ENCODE peak calls at places on chromosome 20, in four cellular contexts. J is GM12878, N is HepG2, O is GM23338. T is an unnamed sample.

GRCh38 chr20:50844430-50845100 is 49.7 kb downstream of the BCAS4 start:
- DNase-seq in J (peak), N (peak), O (no peak), T (no peak)

GRCh38 chr20:46308258-46309157 is at the start of gene CDH22:
- DNase-seq in J (no peak), N (peak), O (peak), T (peak)

GRCh38 chr20:9401381-9401780 is 113.0 kb upstream of the LAMP5 start:
- DNase-seq in J (no peak), N (no peak), O (no peak), T (no peak)

GRCh38 chr20:1775117-1775516 is 117.5 kb upstream of the SIRPG start:
- DNase-seq in J (no peak), N (no peak), O (no peak), T (no peak)

GRCh38 chr20:47534405-47534804 is 32.7 kb downstream of the NCOA3 start:
- DNase-seq in J (no peak), N (no peak), O (no peak), T (no peak)

GRCh38 chr20:19739351-19739750 is 18.7 kb upstream of the RIN2 start:
- DNase-seq in J (no peak), N (no peak), O (no peak), T (no peak)

GRCh38 chr20:32559753-32560380 is 25.3 kb downstream of the NOL4L start:
- DNase-seq in J (no peak), N (no peak), O (no peak), T (no peak)

GRCh38 chr20:8777866-8778265 is 291.0 kb upstream of the PLCB4 start:
- DNase-seq in J (no peak), N (no peak), O (no peak), T (no peak)

GRCh38 chr20:25309395-25310267 is 61.7 kb downstream of the PYGB start:
- DNase-seq in J (no peak), N (peak), O (no peak), T (no peak)

GRCh38 chr20:17967595-17968365 is 814 bp downstream of the SNX5 start:
- DNase-seq in J (no peak), N (no peak), O (no peak), T (no peak)

GRCh38 chr20:6735913-6736845 is 31.3 kb upstream of the BMP2 start:
- DNase-seq in J (no peak), N (no peak), O (peak), T (no peak)

DNA sequence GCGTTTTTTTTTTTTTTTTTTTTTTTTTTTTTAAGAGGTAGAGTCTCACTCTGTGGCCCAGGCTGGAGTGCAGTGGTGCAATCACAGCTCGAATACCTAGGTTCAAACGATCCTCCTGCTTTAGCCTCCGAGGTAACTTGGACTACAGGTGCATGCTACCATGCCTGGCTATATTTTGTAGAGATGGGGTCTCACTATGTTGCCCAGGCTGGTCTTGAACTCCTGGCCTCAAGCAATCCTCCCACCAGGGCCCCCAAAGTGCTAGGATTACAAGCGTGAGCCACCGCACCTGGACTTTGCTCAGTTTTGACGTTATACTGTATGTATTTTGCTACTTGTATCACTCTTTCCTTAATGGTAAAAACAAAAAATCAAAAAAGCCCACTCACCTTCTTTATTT is 101.5 kb upstream of the ZNFX1 start:
- DNase-seq in J (no peak), N (no peak), O (no peak), T (no peak)
- TF ChIP-seq CREB1 in J (no peak), N (no peak), O (no peak), T (no peak)

GRCh38 chr20:60102665-60103210 is 144.5 kb downstream of the CDH26 start:
- DNase-seq in J (no peak), N (no peak), O (no peak), T (no peak)

GRCh38 chr20:60108397-60108796 is 150.2 kb downstream of the CDH26 start:
- DNase-seq in J (no peak), N (no peak), O (no peak), T (no peak)

GRCh38 chr20:60104980-60105379 is 146.8 kb downstream of the CDH26 start:
- DNase-seq in J (no peak), N (no peak), O (peak), T (peak)

GRCh38 chr20:60107621-60108020 is 149.4 kb downstream of the CDH26 start:
- DNase-seq in J (no peak), N (no peak), O (no peak), T (no peak)

GRCh38 chr20:60105404-60105803 is 147.2 kb downstream of the CDH26 start:
- DNase-seq in J (no peak), N (no peak), O (no peak), T (no peak)
- H3K4me2 ChIP-seq in J (no peak), N (no peak), O (no peak), T (peak)

DNA sequence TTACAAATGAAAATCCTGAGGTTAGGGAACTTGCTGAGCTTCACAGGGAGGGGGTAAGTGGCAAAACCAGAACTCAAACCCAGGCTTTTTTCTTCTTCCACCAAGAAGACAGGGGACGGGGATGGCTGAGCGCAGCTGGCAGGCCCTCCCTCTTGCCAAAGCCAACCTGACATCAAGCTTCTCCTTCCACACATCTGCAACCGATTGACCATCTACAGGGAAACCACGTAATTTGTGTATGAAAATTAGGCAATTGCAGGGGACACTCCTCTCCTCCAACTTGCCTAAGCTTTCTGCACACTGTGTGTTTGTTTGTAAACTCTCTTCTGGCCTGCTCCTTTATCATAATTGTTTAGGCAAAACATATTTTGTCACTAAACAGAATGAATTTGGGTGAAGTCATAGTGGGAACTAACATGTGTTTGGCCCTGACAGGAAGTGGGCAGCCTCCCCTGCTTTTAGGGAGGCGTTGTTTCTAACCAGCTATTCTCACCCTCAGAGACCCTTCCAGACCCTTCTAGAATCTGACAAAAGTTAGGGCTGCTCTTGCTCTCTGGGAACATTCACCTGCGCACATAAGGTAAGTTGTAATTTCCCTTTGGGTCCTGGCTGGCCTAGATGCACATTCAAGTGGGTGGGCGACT is 18.9 kb downstream of the ZNF831 start:
- DNase-seq in J (no peak), N (no peak), O (no peak), T (no peak)
- TF ChIP-seq CREB1 in J (no peak), N (no peak), O (no peak), T (no peak)

DNA sequence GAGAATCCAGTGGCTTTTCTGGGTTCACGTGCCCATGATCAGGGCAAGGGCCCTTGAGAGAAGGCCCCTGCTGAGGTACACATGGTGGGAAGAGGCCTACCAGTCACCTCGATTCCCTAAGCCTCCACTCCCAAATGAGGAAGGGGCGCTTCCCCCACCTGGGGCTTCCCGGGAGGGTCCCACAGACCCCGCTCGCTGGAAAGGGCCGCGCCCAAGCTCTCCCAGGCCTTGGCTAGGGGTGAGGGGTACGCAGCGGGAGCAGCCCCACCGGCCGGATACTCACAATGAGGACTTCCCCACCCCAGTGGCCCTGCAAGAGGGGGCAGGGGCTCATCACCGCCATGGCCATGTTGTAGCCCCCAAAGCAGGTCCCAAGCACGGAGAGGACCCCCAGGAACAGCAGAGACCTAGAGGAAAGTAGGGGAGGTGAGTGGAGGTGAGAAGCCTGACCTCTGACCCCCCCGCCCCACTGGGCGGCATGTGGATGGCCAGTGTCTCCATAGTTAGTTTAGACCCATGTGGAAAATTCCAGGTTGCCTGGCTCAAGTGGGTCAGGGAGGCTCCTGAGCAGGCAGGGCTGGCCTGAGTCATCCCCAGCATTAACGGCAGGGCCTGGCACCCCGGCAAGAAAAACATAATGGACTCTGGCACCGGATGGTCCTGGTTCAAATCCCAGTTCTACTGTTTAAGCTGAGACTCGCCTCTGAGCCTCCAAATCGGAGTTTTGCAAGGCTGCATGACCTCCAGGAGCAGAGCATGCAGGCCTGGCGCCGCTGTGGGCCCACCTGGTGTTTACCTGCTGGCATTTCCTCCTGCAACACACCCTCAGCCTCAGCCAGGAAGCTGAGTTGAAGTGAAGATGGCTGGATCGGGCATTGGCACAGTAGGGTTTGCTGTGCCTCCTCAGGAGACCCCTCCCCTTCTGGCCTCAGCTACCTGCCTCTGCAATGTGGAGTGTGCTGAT is 6.6 kb downstream of the SLC52A3 start:
- DNase-seq in J (no peak), N (no peak), O (no peak), T (no peak)
- H3K4me2 ChIP-seq in J (no peak), N (no peak), O (peak), T (peak)

DNA sequence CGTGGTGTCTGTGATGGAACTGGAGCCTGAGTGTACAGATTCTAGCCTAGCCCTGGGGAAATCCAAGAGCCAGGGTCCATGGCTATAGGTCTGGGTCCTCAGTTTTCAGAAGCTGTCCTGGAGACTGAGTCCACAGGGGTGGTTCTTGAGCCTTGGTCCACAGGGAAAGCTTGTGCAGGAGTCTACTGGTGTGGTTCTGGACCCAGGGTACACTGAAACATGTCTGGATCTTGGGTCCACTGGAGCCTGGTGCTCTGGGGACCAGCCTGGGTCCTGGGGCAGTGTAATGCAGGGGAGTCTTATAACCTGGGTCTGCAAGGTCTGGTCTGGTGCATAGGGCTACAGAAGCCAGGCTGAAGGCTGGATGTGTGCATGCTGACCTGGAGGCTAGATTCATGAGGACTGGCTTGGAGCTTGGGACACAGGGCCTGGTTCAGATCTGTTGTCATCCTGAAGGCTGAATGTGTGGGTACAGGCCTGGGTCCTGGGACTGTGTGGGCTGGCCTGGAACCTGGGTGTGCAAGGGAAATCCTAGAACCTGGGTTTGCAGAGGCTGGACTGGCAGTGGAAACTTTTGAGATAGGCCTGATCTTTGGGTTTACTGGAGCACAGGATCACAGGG is 5.5 kb downstream of the CST9L start:
- DNase-seq in J (no peak), N (no peak), O (no peak), T (no peak)
- TF ChIP-seq CREB1 in J (no peak), N (no peak), O (no peak), T (no peak)

DNA sequence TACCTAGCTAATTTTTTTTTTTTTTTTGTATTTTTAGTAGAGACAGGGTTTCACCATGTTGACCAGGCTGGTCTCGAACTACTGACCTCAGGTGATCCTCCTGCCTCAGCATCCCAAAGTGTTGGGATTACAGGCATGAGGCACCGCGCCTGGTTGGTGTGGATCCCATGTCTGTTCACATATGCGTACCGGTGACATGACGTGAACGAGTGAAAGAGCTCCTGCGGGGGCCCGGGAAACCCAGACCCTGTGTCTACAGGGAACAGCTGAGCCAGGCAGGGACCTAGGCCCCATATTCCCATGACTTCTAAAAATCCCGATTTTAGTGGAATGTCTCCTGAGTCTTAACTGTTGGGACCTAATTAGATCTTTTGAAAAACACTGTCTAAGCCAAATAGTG is 33.1 kb downstream of the VSTM2L start:
- DNase-seq in J (no peak), N (no peak), O (no peak), T (no peak)
- H3K4me2 ChIP-seq in J (no peak), N (no peak), O (no peak), T (no peak)

DNA sequence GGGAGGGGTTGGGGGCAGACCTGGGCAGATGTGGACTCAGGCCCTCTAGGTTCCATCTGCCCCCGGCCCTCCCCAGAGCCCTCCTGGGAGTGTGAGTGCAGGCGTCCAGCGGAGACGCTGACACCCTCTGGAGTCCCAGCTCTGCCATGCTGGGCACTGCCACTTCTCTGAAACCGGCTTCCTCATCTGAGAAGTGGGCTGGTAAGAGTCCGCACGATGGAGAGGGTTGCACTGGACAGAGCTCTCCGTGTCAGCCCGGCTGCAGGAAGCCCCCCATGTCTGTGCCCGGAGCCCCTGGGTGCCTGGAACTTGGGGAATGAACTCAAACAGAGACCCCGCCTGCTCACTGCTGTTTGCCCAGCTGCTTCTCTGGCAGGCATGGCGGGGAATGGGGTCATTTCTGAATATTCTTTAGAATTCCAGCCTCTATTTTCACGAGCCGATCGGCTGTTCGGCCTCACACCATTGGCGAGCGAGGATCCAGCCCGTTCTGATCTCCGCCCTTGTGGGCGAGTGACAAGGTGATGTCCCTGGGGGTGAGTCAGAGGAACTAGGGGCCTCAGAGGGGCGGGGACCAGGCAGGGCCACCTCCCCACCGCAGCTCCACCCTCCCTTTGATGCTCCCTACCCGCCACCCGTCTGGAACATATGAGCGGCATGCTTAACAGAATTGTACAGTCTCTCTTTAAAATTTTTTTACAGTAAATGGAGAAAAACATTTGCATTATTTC is 47.8 kb upstream of the GATA5 start:
- DNase-seq in J (no peak), N (peak), O (peak), T (no peak)
- TF ChIP-seq CREB1 in J (no peak), N (no peak), O (no peak), T (no peak)

DNA sequence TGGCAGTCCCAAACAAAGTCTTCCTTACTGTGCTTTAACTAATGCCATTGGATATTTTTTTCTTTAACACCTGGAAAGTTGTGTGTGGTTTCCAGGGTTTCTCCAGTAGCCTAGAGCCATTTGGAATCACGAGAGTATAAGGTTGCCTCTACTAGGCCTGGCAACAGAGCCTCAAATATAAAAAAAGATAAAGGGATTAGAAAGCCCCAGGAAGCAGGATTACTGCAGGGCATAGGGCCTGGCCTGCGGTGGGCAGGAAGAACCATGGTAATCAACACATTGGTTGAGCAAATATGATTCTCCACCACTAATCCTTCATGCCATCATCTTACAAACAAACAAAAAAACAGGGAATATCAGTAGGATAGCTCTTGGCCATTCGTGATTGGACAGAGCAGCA is 177.8 kb upstream of the GGTLC1 start:
- DNase-seq in J (no peak), N (no peak), O (no peak), T (no peak)
- H3K4me2 ChIP-seq in J (no peak), N (no peak), O (no peak), T (no peak)

DNA sequence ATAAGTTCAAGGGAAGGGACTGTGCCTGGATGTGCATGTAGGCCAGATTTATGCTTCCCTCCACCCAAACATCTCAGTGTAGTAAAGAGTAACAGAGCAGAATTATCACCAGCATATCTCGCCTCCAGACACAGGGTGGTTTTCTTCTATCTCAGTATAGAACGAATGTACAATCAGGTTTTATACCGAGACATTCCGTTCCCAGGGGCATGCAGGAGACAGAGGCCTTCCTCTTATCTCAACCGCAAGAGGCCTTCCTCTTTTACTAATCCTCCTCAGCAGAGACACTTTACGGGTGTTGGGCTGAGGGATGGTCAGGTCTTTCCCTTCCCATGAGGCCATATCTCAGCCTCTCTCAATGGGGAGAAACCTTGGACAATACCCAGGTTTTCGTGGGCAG is 36.5 kb upstream of the MC3R start:
- DNase-seq in J (no peak), N (no peak), O (no peak), T (no peak)
- TF ChIP-seq CREB1 in J (no peak), N (no peak), O (no peak), T (no peak)

T was measured in H1.